ENCODE peak calls at places on chromosome 18, in five cellular contexts. One of them, this sample, is unnamed.

GRCh38 chr18:46821856-46822711 is 65.2 kb upstream of the ST8SIA5 start:
- DNase-seq in left lung: no peak
- DNase-seq in left ventricle myocardium inferior: no peak
- DNase-seq in dorsolateral prefrontal cortex: no peak
- DNase-seq in cardiac muscle cell: no peak
- DNase-seq in this sample: no peak

GRCh38 chr18:59700535-59700967 is 3.3 kb upstream of the CCBE1 start:
- DNase-seq in left ventricle myocardium inferior: no peak
- DNase-seq in left lung: no peak
- DNase-seq in cardiac muscle cell: no peak
- DNase-seq in dorsolateral prefrontal cortex: no peak
- DNase-seq in this sample: no peak

GRCh38 chr18:77101410-77102245 is 31.0 kb downstream of the MBP start:
- DNase-seq in left lung: peak
- DNase-seq in dorsolateral prefrontal cortex: no peak
- DNase-seq in cardiac muscle cell: no peak
- DNase-seq in left ventricle myocardium inferior: peak
- DNase-seq in this sample: no peak

GRCh38 chr18:70363861-70364260 is 75.0 kb downstream of the SOCS6 start:
- DNase-seq in left ventricle myocardium inferior: no peak
- DNase-seq in dorsolateral prefrontal cortex: no peak
- DNase-seq in cardiac muscle cell: no peak
- DNase-seq in left lung: no peak
- DNase-seq in this sample: no peak

GRCh38 chr18:62716679-62717058 is 1.3 kb downstream of the PHLPP1 start:
- DNase-seq in cardiac muscle cell: peak
- DNase-seq in left ventricle myocardium inferior: peak
- DNase-seq in dorsolateral prefrontal cortex: no peak
- DNase-seq in left lung: peak
- DNase-seq in this sample: peak

GRCh38 chr18:46625069-46625468 is 32.0 kb downstream of the LOXHD1 start:
- DNase-seq in cardiac muscle cell: no peak
- DNase-seq in left ventricle myocardium inferior: no peak
- DNase-seq in dorsolateral prefrontal cortex: no peak
- DNase-seq in left lung: no peak
- DNase-seq in this sample: no peak

GRCh38 chr18:37577051-37577611 is 11.5 kb upstream of the CELF4 start:
- DNase-seq in left lung: peak
- DNase-seq in cardiac muscle cell: no peak
- DNase-seq in dorsolateral prefrontal cortex: no peak
- DNase-seq in left ventricle myocardium inferior: peak
- DNase-seq in this sample: no peak

GRCh38 chr18:48319796-48320638 is 89.2 kb downstream of the ZBTB7C start:
- DNase-seq in left lung: no peak
- DNase-seq in cardiac muscle cell: no peak
- DNase-seq in left ventricle myocardium inferior: no peak
- DNase-seq in dorsolateral prefrontal cortex: no peak
- DNase-seq in this sample: no peak

GRCh38 chr18:26803643-26804042 is 61.9 kb downstream of the AQP4 start:
- DNase-seq in left lung: no peak
- DNase-seq in dorsolateral prefrontal cortex: no peak
- DNase-seq in cardiac muscle cell: peak
- DNase-seq in left ventricle myocardium inferior: no peak
- DNase-seq in this sample: no peak

GRCh38 chr18:40985441-40985840 is 969.6 kb upstream of the PIK3C3 start:
- DNase-seq in cardiac muscle cell: no peak
- DNase-seq in left ventricle myocardium inferior: no peak
- DNase-seq in left lung: no peak
- DNase-seq in dorsolateral prefrontal cortex: no peak
- DNase-seq in this sample: no peak
- TF ChIP-seq CTCF in cardiac muscle cell: no peak
- TF ChIP-seq CTCF in left ventricle myocardium inferior: no peak
- TF ChIP-seq CTCF in left lung: no peak
- TF ChIP-seq CTCF in dorsolateral prefrontal cortex: no peak
- TF ChIP-seq CTCF in this sample: no peak

DNA sequence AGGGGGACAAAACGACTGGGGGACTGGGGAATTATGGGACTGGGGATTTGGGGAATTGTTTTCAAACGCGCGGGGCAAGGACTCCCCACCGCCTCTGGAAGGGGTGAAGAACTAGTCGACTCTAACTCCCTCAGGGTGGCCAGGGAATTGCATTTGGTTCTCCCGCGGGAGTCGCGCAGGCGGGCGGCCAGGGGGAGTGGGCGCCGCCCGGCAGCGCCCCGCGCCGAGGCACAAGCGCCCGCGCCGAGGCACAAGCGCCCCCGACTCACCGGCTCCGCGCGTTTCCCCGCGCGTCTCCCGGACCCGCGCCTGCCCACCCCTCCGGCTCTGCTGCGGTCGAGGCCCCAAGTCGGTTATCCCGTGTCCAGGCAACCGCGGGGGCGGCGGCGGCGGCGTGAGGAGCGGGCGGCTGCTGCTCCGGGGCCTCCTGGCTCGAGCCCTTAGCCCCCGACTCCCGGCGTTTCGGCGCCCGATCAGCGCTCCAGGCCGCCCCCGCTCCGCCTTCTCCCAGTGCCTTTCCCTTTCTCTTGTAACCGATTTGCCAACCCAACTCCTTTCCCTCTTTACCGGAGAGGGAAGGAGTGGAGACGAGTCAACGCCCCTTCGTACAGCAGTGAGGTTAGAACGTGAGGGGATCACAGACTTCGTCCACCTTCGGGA is at the start of gene CCDC178:
- DNase-seq in dorsolateral prefrontal cortex: no peak
- DNase-seq in cardiac muscle cell: peak
- DNase-seq in left lung: peak
- DNase-seq in left ventricle myocardium inferior: no peak
- DNase-seq in this sample: no peak
- H3K27ac ChIP-seq in dorsolateral prefrontal cortex: no peak
- H3K27ac ChIP-seq in cardiac muscle cell: no peak
- H3K27ac ChIP-seq in left lung: no peak
- H3K27ac ChIP-seq in left ventricle myocardium inferior: no peak
- H3K27ac ChIP-seq in this sample: no peak

GRCh38 chr18:50338122-50338521 is 36.7 kb upstream of the SKA1 start:
- DNase-seq in left ventricle myocardium inferior: no peak
- DNase-seq in dorsolateral prefrontal cortex: no peak
- DNase-seq in left lung: no peak
- DNase-seq in cardiac muscle cell: no peak
- DNase-seq in this sample: no peak

GRCh38 chr18:50334546-50335152 is 40.2 kb upstream of the SKA1 start:
- DNase-seq in left ventricle myocardium inferior: no peak
- DNase-seq in left lung: no peak
- DNase-seq in cardiac muscle cell: no peak
- DNase-seq in dorsolateral prefrontal cortex: no peak
- DNase-seq in this sample: no peak

GRCh38 chr18:50338676-50339075 is 36.2 kb upstream of the SKA1 start:
- DNase-seq in cardiac muscle cell: no peak
- DNase-seq in dorsolateral prefrontal cortex: no peak
- DNase-seq in left lung: no peak
- DNase-seq in left ventricle myocardium inferior: no peak
- DNase-seq in this sample: no peak

GRCh38 chr18:50341443-50341842 is 33.4 kb upstream of the SKA1 start:
- DNase-seq in left lung: no peak
- DNase-seq in cardiac muscle cell: no peak
- DNase-seq in dorsolateral prefrontal cortex: no peak
- DNase-seq in left ventricle myocardium inferior: no peak
- DNase-seq in this sample: no peak

GRCh38 chr18:50340078-50340477 is 34.8 kb upstream of the SKA1 start:
- DNase-seq in dorsolateral prefrontal cortex: no peak
- DNase-seq in left ventricle myocardium inferior: no peak
- DNase-seq in cardiac muscle cell: no peak
- DNase-seq in left lung: peak
- DNase-seq in this sample: no peak
- TF ChIP-seq CTCF in dorsolateral prefrontal cortex: no peak
- TF ChIP-seq CTCF in left ventricle myocardium inferior: no peak
- TF ChIP-seq CTCF in cardiac muscle cell: no peak
- TF ChIP-seq CTCF in left lung: no peak
- TF ChIP-seq CTCF in this sample: no peak

GRCh38 chr18:57211412-57211750 is 64.5 kb downstream of the BOD1L2 start:
- DNase-seq in left ventricle myocardium inferior: no peak
- DNase-seq in cardiac muscle cell: no peak
- DNase-seq in left lung: no peak
- DNase-seq in dorsolateral prefrontal cortex: no peak
- DNase-seq in this sample: no peak
- H3K27ac ChIP-seq in left ventricle myocardium inferior: no peak
- H3K27ac ChIP-seq in cardiac muscle cell: no peak
- H3K27ac ChIP-seq in left lung: no peak
- H3K27ac ChIP-seq in dorsolateral prefrontal cortex: no peak
- H3K27ac ChIP-seq in this sample: no peak

DNA sequence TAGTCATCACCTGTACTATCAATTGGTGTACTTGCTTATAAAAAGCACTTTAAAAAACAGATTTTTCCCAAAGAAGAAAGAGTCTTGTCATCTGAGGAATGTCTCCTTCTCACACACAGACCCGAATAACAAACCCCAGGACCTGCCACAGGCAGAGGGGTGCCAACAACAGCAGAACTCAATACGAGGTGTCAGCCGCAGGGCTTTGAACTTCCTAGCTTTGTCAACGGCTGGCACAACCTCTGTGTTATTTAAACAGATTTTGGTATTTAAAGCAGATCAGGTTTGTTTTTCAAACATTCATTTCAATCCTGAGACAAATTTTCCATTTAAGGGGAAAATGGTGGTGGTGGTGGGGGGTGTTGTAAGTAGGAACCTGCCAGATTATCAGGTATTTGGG is 138.4 kb upstream of the RIOK3 start:
- DNase-seq in left ventricle myocardium inferior: no peak
- DNase-seq in left lung: no peak
- DNase-seq in dorsolateral prefrontal cortex: no peak
- DNase-seq in cardiac muscle cell: no peak
- DNase-seq in this sample: no peak
- TF ChIP-seq CTCF in left ventricle myocardium inferior: no peak
- TF ChIP-seq CTCF in left lung: no peak
- TF ChIP-seq CTCF in dorsolateral prefrontal cortex: no peak
- TF ChIP-seq CTCF in cardiac muscle cell: no peak
- TF ChIP-seq CTCF in this sample: no peak

GRCh38 chr18:34794346-34794745 is 84.2 kb downstream of the DTNA start:
- DNase-seq in dorsolateral prefrontal cortex: no peak
- DNase-seq in left lung: no peak
- DNase-seq in cardiac muscle cell: no peak
- DNase-seq in left ventricle myocardium inferior: no peak
- DNase-seq in this sample: no peak
- H3K27ac ChIP-seq in dorsolateral prefrontal cortex: no peak
- H3K27ac ChIP-seq in left lung: no peak
- H3K27ac ChIP-seq in cardiac muscle cell: no peak
- H3K27ac ChIP-seq in left ventricle myocardium inferior: peak
- H3K27ac ChIP-seq in this sample: no peak

This sample was measured in CD4-positive, alpha-beta T cell.